ENCODE peak calls at places on chromosome 12, in seven cellular contexts. E, C, L, S, M, J and I are unnamed samples.

GRCh38 chr12:57370696-57371095 is 60.1 kb downstream of the R3HDM2 start:
- DNase-seq in E (no peak), C (no peak), L (no peak), S (no peak), M (no peak), J (no peak), I (no peak)

GRCh38 chr12:95386056-95386455 is 87.9 kb upstream of the METAP2 start:
- DNase-seq in E (no peak), C (no peak), L (no peak), S (no peak), M (no peak), J (no peak), I (no peak)

GRCh38 chr12:58095002-58095401 is 153.6 kb downstream of the ATP23 start:
- DNase-seq in E (no peak), C (no peak), L (no peak), S (no peak), M (no peak), J (no peak), I (no peak)

GRCh38 chr12:12561305-12562015 is 1.2 kb downstream of the DUSP16 start:
- DNase-seq in E (peak), C (peak), L (no peak), S (peak), M (peak), J (no peak), I (no peak)

GRCh38 chr12:30862486-30862885 is 64.1 kb upstream of the TSPAN11 start:
- DNase-seq in E (no peak), C (no peak), L (peak), S (no peak), M (no peak), J (no peak), I (no peak)

GRCh38 chr12:27812502-27812901 is 32.5 kb upstream of the MANSC4 start:
- DNase-seq in E (no peak), C (no peak), L (no peak), S (no peak), M (no peak), J (no peak), I (no peak)

GRCh38 chr12:78146365-78146772 is 315.7 kb downstream of the NAV3 start:
- DNase-seq in E (peak), C (peak), L (peak), S (no peak), M (no peak), J (no peak), I (no peak)

GRCh38 chr12:56520025-56520810 is 1.4 kb upstream of the RBMS2 start:
- DNase-seq in E (no peak), C (no peak), L (no peak), S (no peak), M (no peak), J (no peak), I (no peak)

GRCh38 chr12:2813573-2814185 is 1.2 kb downstream of the ITFG2 start:
- DNase-seq in E (peak), C (peak), L (no peak), S (peak), M (peak), J (no peak), I (peak)

GRCh38 chr12:95203477-95203843 is 13.8 kb downstream of the FGD6 start:
- DNase-seq in E (no peak), C (no peak), L (no peak), S (no peak), M (no peak), J (no peak), I (no peak)

GRCh38 chr12:128644664-128645296 is 179.0 kb downstream of the SLC15A4 start:
- DNase-seq in E (peak), C (peak), L (no peak), S (peak), M (peak), J (no peak), I (peak)

GRCh38 chr12:122067966-122068365 is 10.6 kb upstream of the MLXIP start:
- DNase-seq in E (no peak), C (peak), L (peak), S (peak), M (peak), J (no peak), I (peak)

GRCh38 chr12:125100551-125101434 is 35.6 kb downstream of the AACS start:
- DNase-seq in E (peak), C (no peak), L (no peak), S (no peak), M (no peak), J (no peak), I (no peak)

GRCh38 chr12:59603735-59604134 is 7.9 kb downstream of the SLC16A7 start:
- DNase-seq in E (no peak), C (no peak), L (no peak), S (no peak), M (no peak), J (no peak), I (no peak)

GRCh38 chr12:53985358-53985899 is 483 bp downstream of the HOXC10 start:
- DNase-seq in E (no peak), C (no peak), L (no peak), S (no peak), M (no peak), J (no peak), I (no peak)

GRCh38 chr12:57522887-57523705 is 472 bp downstream of the MBD6 start:
- DNase-seq in E (no peak), C (peak), L (no peak), S (peak), M (peak), J (no peak), I (no peak)

GRCh38 chr12:2877047-2877958 is at the start of the genes FOXM1 and RHNO1:
- DNase-seq in E (peak), C (peak), L (peak), S (peak), M (peak), J (no peak), I (peak)

GRCh38 chr12:40405419-40405818 is 180.6 kb downstream of the LRRK2 start:
- DNase-seq in E (peak), C (no peak), L (no peak), S (no peak), M (no peak), J (no peak), I (no peak)

GRCh38 chr12:86513206-86513605 is 257.0 kb upstream of the MGAT4C start:
- DNase-seq in E (no peak), C (no peak), L (no peak), S (no peak), M (no peak), J (no peak), I (no peak)

GRCh38 chr12:105334001-105334400 is 3.5 kb downstream of the C12orf75 start:
- DNase-seq in E (no peak), C (no peak), L (no peak), S (no peak), M (no peak), J (no peak), I (no peak)

GRCh38 chr12:144650-145284 is 69.2 kb downstream of the SLC6A12 start:
- DNase-seq in E (no peak), C (no peak), L (no peak), S (no peak), M (no peak), J (no peak), I (no peak)

GRCh38 chr12:78645956-78646355 is 218.6 kb upstream of the SYT1 start:
- DNase-seq in E (no peak), C (no peak), L (no peak), S (no peak), M (no peak), J (no peak), I (no peak)

GRCh38 chr12:10213168-10214130 is 772 bp downstream of the GABARAPL1 start:
- DNase-seq in E (peak), C (peak), L (peak), S (peak), M (peak), J (no peak), I (peak)

GRCh38 chr12:45655186-45655585 is 74.3 kb upstream of the ARID2 start:
- DNase-seq in E (peak), C (peak), L (no peak), S (peak), M (no peak), J (no peak), I (no peak)

GRCh38 chr12:25719505-25719904 is 166.4 kb upstream of the LMNTD1 start:
- DNase-seq in E (no peak), C (no peak), L (no peak), S (no peak), M (no peak), J (no peak), I (no peak)

GRCh38 chr12:47844264-47845020 is 24.7 kb upstream of the HDAC7 start:
- DNase-seq in E (no peak), C (no peak), L (no peak), S (no peak), M (peak), J (no peak), I (no peak)

GRCh38 chr12:67663121-67663520 is 14.6 kb downstream of the DYRK2 start:
- DNase-seq in E (no peak), C (no peak), L (no peak), S (no peak), M (no peak), J (peak), I (no peak)
- TF ChIP-seq CTCF in E (no peak), C (no peak), L (no peak), S (no peak), M (no peak), J (no peak), I (no peak)

DNA sequence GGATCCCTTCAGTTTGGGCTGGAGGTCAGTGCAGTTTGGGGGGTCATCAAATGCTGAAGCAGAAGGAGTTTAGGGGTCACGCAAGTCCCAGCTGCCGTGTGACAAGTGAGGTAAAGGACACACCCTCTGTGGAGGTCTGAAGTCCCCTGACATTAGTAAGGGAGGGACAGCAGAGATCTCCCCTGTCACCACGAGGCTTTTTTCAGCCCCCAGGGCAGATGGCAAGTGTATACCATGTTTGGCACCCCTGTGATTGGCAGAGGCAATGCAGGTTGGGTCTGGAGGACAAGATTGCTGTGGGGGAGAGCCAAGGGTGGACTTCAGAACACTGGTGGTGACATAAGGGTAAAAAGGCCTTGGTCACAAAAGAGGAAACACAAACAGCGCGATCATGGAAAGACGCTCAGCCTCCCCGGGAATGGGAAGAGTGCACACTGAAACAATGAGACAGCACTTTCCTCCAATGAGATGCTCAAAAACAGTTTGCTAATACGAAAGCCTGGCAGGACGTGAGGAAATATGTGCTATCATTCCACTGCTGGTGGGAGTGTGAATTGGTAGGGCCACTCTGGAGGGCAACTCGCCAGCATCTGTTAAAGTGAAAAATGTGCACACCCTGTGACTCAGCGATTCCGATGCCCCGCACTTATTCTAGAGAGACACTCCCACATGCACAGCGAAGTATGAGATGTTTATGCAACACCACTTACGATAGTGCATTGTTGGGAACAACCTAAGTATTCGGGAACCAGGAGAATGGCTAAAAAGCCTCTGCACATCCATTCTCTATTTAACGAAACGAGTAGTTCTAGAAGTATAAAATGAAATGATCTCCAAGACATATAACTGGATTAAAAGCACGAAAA is 14.4 kb upstream of the CD27 start:
- DNase-seq in E (no peak), C (peak), L (peak), S (peak), M (peak), J (peak), I (no peak)
- H3K4me3 ChIP-seq in E (no peak), C (peak), L (no peak), S (no peak), M (no peak), J (no peak), I (no peak)

GRCh38 chr12:71731439-71732356 is 23.0 kb upstream of the RAB21 start:
- DNase-seq in E (peak), C (peak), L (no peak), S (no peak), M (no peak), J (no peak), I (no peak)
- TF ChIP-seq CTCF in E (peak), C (no peak), L (no peak), S (no peak), M (no peak), J (no peak), I (no peak)

GRCh38 chr12:109759595-109759994 is 46.0 kb downstream of the FAM222A start:
- DNase-seq in E (no peak), C (no peak), L (no peak), S (peak), M (no peak), J (no peak), I (no peak)
- H3K4me3 ChIP-seq in E (no peak), C (no peak), L (no peak), S (no peak), M (no peak), J (no peak), I (no peak)

GRCh38 chr12:65430571-65431306 is 152.3 kb downstream of the MSRB3 start:
- DNase-seq in E (no peak), C (no peak), L (peak), S (no peak), M (no peak), J (no peak), I (no peak)
- TF ChIP-seq CTCF in E (no peak), C (no peak), L (no peak), S (no peak), M (no peak), J (no peak), I (no peak)

GRCh38 chr12:132445884-132446471 is 44.0 kb upstream of the FBRSL1 start:
- DNase-seq in E (peak), C (peak), L (no peak), S (peak), M (peak), J (no peak), I (no peak)
- H3K4me3 ChIP-seq in E (peak), C (no peak), L (no peak), S (no peak), M (no peak), J (peak), I (no peak)

DNA sequence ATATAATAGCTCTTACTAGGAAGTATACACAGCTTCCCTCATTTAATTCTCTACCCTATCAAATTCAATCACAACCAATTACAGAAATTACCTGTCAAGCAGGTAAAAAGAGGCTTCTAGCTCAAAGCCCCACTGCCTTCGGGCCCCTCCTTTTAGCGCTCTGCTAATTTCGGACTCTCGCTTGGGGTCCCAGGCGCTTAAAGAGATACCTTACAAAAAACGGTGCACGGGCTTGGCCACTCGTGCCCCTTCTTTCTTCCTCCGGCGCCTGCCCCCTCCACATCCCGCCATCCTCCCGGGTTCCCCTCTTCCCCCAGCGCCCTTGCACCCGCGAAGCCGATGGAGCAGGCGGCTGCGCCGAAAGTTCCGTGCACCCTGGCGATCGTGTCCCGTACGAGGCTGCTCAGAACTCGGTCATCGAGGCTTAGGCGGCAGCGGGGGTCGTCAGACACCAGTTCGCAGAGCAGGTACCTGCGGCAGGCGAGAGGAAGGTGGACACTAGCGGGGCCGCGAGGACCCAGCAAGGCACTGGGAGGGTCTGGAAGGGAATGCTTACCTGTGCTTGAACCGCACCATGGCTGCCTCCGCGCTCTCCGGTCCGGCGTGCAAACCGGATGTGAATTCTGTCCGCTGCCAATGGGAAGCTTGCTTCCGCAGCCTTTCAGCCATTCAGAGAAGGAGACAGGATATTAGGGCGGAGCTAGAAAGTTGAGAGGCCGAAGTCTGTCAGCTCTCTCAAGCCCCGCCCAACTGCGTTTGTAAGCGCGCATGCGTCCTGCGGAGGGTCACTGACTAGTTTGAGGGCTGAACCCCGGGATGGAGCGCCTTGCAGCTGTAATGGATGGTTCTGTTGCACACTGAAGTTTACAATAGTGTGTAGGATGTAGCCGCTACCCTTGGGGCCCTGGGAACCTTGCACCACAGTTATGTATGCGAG is at the start of gene POP5:
- DNase-seq in E (peak), C (peak), L (peak), S (peak), M (peak), J (peak), I (peak)
- TF ChIP-seq CTCF in E (no peak), C (no peak), L (no peak), S (no peak), M (no peak), J (no peak), I (no peak)